ENCODE peak calls at places on chromosomes 3 and 15, in nine cellular contexts. C is uterus, X is iPS DF 6.9, B is body of pancreas, W is psoas muscle, Y is SJSA1, Z is ovary, F is HepG2, R is aorta. E is an unnamed sample. For H3K4me1, the result is how much of the 10 kb centered on the place peaks cover.

GRCh38 chr3:188683032-188683491 is 488.7 kb upstream of the TPRG1 start:
- DNase-seq in B (peak), F (peak), Z (no peak), R (no peak), Y (no peak), C (no peak), W (peak), X (no peak), E (no peak)

GRCh38 chr3:37964716-37965115 is 25.9 kb upstream of the VILL start:
- DNase-seq in F (peak), Z (no peak), X (no peak), Y (no peak), C (no peak), R (no peak), B (no peak), W (no peak), E (no peak)

GRCh38 chr15:83283813-83284562 is 476 bp downstream of the BNC1 start:
- DNase-seq in R (no peak), X (no peak), B (no peak), W (no peak), Y (peak), Z (no peak), C (no peak), F (no peak), E (no peak)

GRCh38 chr15:99407716-99408115 is 156.4 kb downstream of the LRRC28 start:
- DNase-seq in F (no peak), X (no peak), W (no peak), B (no peak), Z (peak), C (no peak), R (peak), Y (no peak), E (no peak)

GRCh38 chr3:37816271-37816670 is 45.4 kb upstream of the CTDSPL start:
- DNase-seq in Z (no peak), F (no peak), W (no peak), Y (no peak), X (no peak), B (no peak), R (no peak), C (no peak), E (no peak)

GRCh38 chr3:173473237-173473636 is 75.7 kb downstream of the NLGN1 start:
- DNase-seq in X (no peak), Z (no peak), W (no peak), F (no peak), Y (no peak), B (no peak), C (no peak), R (no peak), E (no peak)

GRCh38 chr15:67082007-67082536 is 16.7 kb downstream of the SMAD3 start:
- DNase-seq in W (no peak), X (no peak), B (peak), Z (no peak), R (peak), Y (no peak), C (no peak), F (no peak), E (no peak)

GRCh38 chr3:17442332-17443049 is 299.9 kb downstream of the TBC1D5 start:
- DNase-seq in Y (no peak), C (no peak), W (no peak), Z (no peak), B (no peak), X (no peak), R (no peak), F (no peak), E (no peak)

GRCh38 chr3:111246967-111247760 is 175.5 kb downstream of the NECTIN3 start:
- DNase-seq in C (no peak), X (no peak), B (peak), W (no peak), R (no peak), Y (no peak), Z (no peak), F (peak), E (no peak)

GRCh38 chr15:26355671-26356070 is 417.2 kb downstream of the GABRB3 start:
- DNase-seq in B (no peak), C (no peak), F (no peak), X (no peak), Y (no peak), W (no peak), Z (no peak), R (no peak), E (no peak)

DNA sequence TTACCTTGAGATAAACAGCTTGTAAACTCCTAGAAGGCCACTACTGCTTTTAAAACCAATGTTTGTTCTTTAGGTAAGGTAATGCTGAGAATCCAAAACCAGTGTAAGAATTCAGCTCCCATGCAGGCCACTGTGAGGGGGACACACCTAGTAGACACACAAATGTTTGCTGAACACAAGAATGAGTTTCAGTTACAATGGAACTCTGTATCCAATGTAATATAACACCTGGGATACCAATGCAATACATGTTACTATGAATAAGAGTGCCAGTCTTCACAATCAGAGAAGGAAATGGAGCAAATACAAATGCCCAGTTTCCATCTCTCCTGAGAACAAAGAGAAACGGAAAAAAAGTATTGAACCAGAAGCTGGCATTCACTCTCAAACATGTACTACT is 65.9 kb downstream of the IGF2BP2 start:
- DNase-seq in X (no peak), R (no peak), C (no peak), Z (no peak), Y (no peak), W (no peak), B (no peak), F (peak), E (no peak)
- H3K4me1 ChIP-seq in X (under half), R (under half), C (under half), Z (under half), Y (half or more), W (under half), B (under half), F (half or more), E (under half)

GRCh38 chr3:136957751-136958288 is at the start of gene IL20RB:
- DNase-seq in R (no peak), C (no peak), F (no peak), Z (no peak), X (peak), W (no peak), B (no peak), Y (peak), E (peak)

GRCh38 chr3:136956994-136957393 is 789 bp upstream of the IL20RB start:
- DNase-seq in W (no peak), Z (no peak), Y (no peak), F (no peak), X (no peak), C (no peak), B (no peak), R (no peak), E (no peak)

GRCh38 chr3:136954980-136955780 is 2.6 kb upstream of the IL20RB start:
- DNase-seq in C (no peak), W (no peak), R (no peak), Y (peak), Z (no peak), B (no peak), X (no peak), F (peak), E (no peak)

GRCh38 chr3:136954246-136954645 is 3.5 kb upstream of the IL20RB start:
- DNase-seq in X (no peak), C (no peak), W (no peak), F (no peak), R (no peak), Z (no peak), B (no peak), Y (no peak), E (no peak)

DNA sequence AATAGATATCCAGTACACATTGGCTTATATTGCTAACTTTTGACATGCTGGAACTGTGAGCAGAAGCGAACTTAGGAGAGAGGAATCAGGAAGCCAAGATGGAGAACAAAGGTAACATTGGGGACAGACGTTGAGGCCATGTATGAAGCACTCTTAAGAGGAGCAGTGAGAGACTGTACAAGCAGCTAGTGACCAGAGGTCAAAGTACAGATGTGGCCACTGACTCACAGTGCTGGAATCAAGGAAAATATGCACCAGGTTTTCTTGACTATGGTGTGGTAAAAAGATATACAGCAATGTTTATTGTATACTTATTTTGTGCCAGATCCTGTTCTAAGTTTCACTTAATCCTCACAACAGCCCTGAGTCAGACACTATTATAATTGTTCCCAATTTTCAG is 2.0 kb upstream of the IL20RB start:
- DNase-seq in Z (no peak), X (no peak), F (peak), Y (peak), B (peak), R (no peak), C (no peak), W (no peak), E (no peak)
- H3K4me1 ChIP-seq in Z (under half), X (under half), F (under half), Y (half or more), B (under half), R (under half), C (under half), W (under half), E (half or more)

GRCh38 chr3:87069963-87070362 is 79.0 kb upstream of the VGLL3 start:
- DNase-seq in W (no peak), C (no peak), Z (no peak), B (no peak), F (no peak), R (no peak), X (no peak), Y (no peak), E (no peak)
- H3K4me1 ChIP-seq in W (under half), C (under half), Z (under half), B (under half), F (under half), R (under half), X (under half), Y (under half), E (under half)

GRCh38 chr3:171978390-171978789 is 61.0 kb upstream of the FNDC3B start:
- DNase-seq in R (no peak), W (no peak), C (no peak), X (no peak), Y (no peak), B (no peak), F (no peak), Z (no peak), E (no peak)

GRCh38 chr3:171981271-171981605 is 58.1 kb upstream of the FNDC3B start:
- DNase-seq in R (no peak), F (no peak), Y (no peak), W (no peak), X (no peak), Z (no peak), C (no peak), B (no peak), E (no peak)

GRCh38 chr3:171982829-171983228 is 56.5 kb upstream of the FNDC3B start:
- DNase-seq in Z (no peak), B (no peak), W (no peak), F (no peak), C (no peak), X (no peak), R (no peak), Y (peak), E (no peak)

GRCh38 chr3:171979081-171979480 is 60.3 kb upstream of the FNDC3B start:
- DNase-seq in B (no peak), C (no peak), Z (no peak), F (no peak), R (no peak), W (no peak), Y (no peak), X (no peak), E (no peak)

DNA sequence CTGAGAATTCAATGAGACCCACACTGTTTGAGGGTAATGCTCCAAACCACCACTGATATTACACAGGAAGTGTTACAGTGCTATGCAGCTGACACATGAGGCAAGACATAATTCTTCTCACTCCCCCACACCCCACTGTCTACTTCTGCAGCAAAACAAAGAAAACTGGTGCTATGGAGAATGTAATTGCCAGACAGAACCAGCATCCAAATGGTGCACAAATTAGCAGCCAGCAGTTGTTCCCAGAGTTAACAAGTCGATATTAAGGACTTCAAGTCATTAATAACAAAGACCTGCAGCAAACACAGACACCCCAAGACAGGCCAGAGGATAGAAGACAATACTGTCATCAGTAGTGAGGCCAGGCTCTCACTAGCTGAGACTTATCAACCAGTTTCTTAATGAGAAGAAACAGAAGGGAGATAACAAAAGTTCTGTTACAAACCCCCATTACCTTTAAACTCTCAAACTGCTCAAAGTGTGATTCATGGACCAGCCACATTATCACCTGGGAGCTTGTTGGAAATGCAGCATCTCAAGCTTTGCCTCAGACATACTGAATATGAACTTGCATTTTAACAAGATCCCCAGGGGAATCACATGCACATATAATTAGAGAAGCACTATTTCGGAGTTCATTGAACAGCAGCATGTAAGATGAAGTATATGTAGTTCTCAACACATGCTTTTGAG is 58.7 kb upstream of the FNDC3B start:
- DNase-seq in R (no peak), F (no peak), X (no peak), Z (no peak), W (no peak), B (no peak), C (no peak), Y (no peak), E (no peak)
- H3K4me1 ChIP-seq in R (under half), F (under half), X (under half), Z (under half), W (under half), B (under half), C (under half), Y (under half), E (under half)

DNA sequence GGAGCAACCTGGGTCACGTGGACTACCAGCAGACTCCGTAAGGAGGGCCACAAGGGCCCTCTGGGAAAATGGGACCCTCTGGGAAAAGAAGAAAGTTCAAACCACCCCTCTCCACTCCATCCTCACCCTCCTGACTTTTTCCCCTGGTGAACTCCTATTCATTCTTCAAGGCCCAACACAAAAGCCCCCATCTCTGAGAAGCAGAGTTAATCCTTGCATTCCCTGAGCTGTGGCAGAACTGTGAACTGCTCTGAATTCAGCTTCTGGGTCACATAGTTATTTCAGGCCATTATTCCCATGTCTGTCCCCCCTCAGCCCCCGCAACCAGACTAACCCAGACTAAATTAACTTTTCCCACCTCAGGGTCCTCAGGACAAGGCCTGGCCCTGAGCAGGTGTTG is 21.6 kb upstream of the TRH start:
- DNase-seq in W (no peak), C (no peak), F (no peak), Y (no peak), R (no peak), B (no peak), Z (no peak), X (no peak), E (no peak)
- H3K4me1 ChIP-seq in W (under half), C (under half), F (under half), Y (under half), R (under half), B (under half), Z (under half), X (under half), E (under half)

GRCh38 chr15:70423267-70423666 is 325.6 kb upstream of the TLE3 start:
- DNase-seq in W (no peak), Z (no peak), B (no peak), Y (no peak), X (no peak), F (no peak), R (no peak), C (no peak), E (no peak)
- H3K4me1 ChIP-seq in W (under half), Z (under half), B (under half), Y (under half), X (under half), F (under half), R (under half), C (under half), E (under half)

E was measured in suprapubic skin.